ENCODE peak calls at places on chromosomes 1 and 21, in six cellular contexts. O is AG08396; L is COR-L47; M is fibroblast of lung; C is CD4-positive, CD25-positive, alpha-beta regulatory T cell; T is H54. W is an unnamed sample.

GRCh38 chr1:33273402-33273801 is 17.1 kb downstream of the ZNF362 start:
- DNase-seq in O (no peak), L (no peak), M (no peak), C (no peak), T (no peak), W (no peak)

GRCh38 chr1:77759090-77760028 is at the start of gene USP33:
- DNase-seq in O (peak), L (peak), M (peak), C (peak), T (peak), W (no peak)

GRCh38 chr1:175784826-175785225 is 41.4 kb upstream of the TNR start:
- DNase-seq in O (no peak), L (no peak), M (no peak), C (no peak), T (no peak), W (no peak)

GRCh38 chr21:42218836-42219605 is at the start of gene ABCG1:
- DNase-seq in O (peak), L (peak), M (peak), C (peak), T (no peak), W (no peak)

GRCh38 chr1:9684806-9685205 is 33.3 kb downstream of the PIK3CD start:
- DNase-seq in O (no peak), L (no peak), M (no peak), C (no peak), T (no peak), W (no peak)

GRCh38 chr1:219810451-219810850 is 117.9 kb downstream of the SLC30A10 start:
- DNase-seq in O (no peak), L (no peak), M (no peak), C (no peak), T (no peak), W (no peak)

GRCh38 chr1:206419250-206419649 is 51.0 kb upstream of the IKBKE start:
- DNase-seq in O (no peak), L (no peak), M (peak), C (no peak), T (no peak), W (no peak)

GRCh38 chr1:152502496-152503180 is 8.0 kb upstream of the LCE5A start:
- DNase-seq in O (peak), L (no peak), M (peak), C (no peak), T (no peak), W (peak)

GRCh38 chr1:227929746-227930472 is 17.8 kb downstream of the WNT9A start:
- DNase-seq in O (no peak), L (no peak), M (no peak), C (no peak), T (no peak), W (no peak)

GRCh38 chr1:84632975-84633427 is 57.3 kb downstream of the SSX2IP start:
- DNase-seq in O (peak), L (no peak), M (peak), C (no peak), T (peak), W (no peak)

GRCh38 chr1:77134359-77134758 is 84.9 kb downstream of the PIGK start:
- DNase-seq in O (peak), L (no peak), M (no peak), C (no peak), T (no peak), W (no peak)

GRCh38 chr1:50266509-50266908 is 156.7 kb downstream of the DMRTA2 start:
- DNase-seq in O (no peak), L (no peak), M (no peak), C (no peak), T (no peak), W (no peak)

GRCh38 chr1:166080965-166081870 is 85.6 kb downstream of the FAM78B start:
- DNase-seq in O (no peak), L (no peak), M (peak), C (no peak), T (no peak), W (no peak)

GRCh38 chr1:6287431-6287886 is 26.6 kb upstream of the GPR153 start:
- DNase-seq in O (no peak), L (no peak), M (no peak), C (no peak), T (no peak), W (no peak)

GRCh38 chr21:36412916-36413315 is 27.7 kb downstream of the CHAF1B start:
- DNase-seq in O (no peak), L (no peak), M (no peak), C (no peak), T (no peak), W (no peak)

W was measured in keratinocyte.